ENCODE peak calls at places on chromosomes 4 and X, in six cellular contexts. H is hepatocyte, X is neural progenitor cell, S is left ventricle myocardium inferior, V is natural killer cell, K is lung. E is an unnamed sample.

GRCh38 chrX:125152011-125152410 is 167.7 kb upstream of the TEX13C start:
- DNase-seq in V (no peak), S (no peak), X (no peak), H (no peak), K (no peak), E (no peak)

GRCh38 chr4:14167876-14168510 is 540.5 kb upstream of the BOD1L1 start:
- DNase-seq in V (no peak), X (no peak), K (no peak), H (no peak), S (no peak), E (no peak)

GRCh38 chr4:15043922-15044321 is 41.6 kb downstream of the CPEB2 start:
- DNase-seq in K (no peak), H (no peak), V (no peak), S (no peak), X (no peak), E (no peak)

GRCh38 chr4:106502106-106502699 is 133.6 kb upstream of the GIMD1 start:
- DNase-seq in S (peak; percentile 29), H (peak; percentile 79), V (no peak), X (peak; percentile 84), K (peak; percentile 52), E (no peak)

GRCh38 chrX:149272690-149273463 is 232.2 kb downstream of the IDS start:
- DNase-seq in H (no peak), X (no peak), K (no peak), V (no peak), S (no peak), E (no peak)

GRCh38 chr4:99117876-99118693 is 26.0 kb downstream of the ADH4 start:
- DNase-seq in V (no peak), H (peak; percentile 22), X (no peak), S (no peak), K (no peak), E (no peak)

GRCh38 chrX:19807414-19807813 is 80.0 kb downstream of the SH3KBP1 start:
- DNase-seq in X (no peak), K (no peak), H (no peak), V (no peak), S (no peak), E (no peak)

GRCh38 chrX:120653000-120653399 is 23.1 kb upstream of the C1GALT1C1 start:
- DNase-seq in K (no peak), V (no peak), X (no peak), S (no peak), H (no peak), E (no peak)

GRCh38 chr4:169079942-169080827 is 70.1 kb upstream of the CBR4 start:
- DNase-seq in V (peak; percentile 22), S (peak; percentile 57), H (peak; percentile 86), X (no peak), K (no peak), E (peak; percentile 18)

GRCh38 chr4:2259541-2260267 is 2.2 kb downstream of the MXD4 start:
- DNase-seq in V (peak; percentile 15), H (no peak), S (peak; percentile 14), X (no peak), K (no peak), E (peak; percentile 13)

GRCh38 chr4:3073158-3074077 is 920 bp downstream of the HTT-AS start:
- DNase-seq in K (peak; percentile 31), X (peak; percentile 59), V (no peak), H (no peak), S (peak; percentile 23), E (no peak)

GRCh38 chr4:174262624-174263444 is 20.6 kb downstream of the FBXO8 start:
- DNase-seq in K (no peak), S (no peak), V (no peak), X (no peak), H (peak; percentile 8), E (no peak)

GRCh38 chr4:140697709-140698560 is 58.2 kb downstream of the TBC1D9 start:
- DNase-seq in V (no peak), K (no peak), H (no peak), X (no peak), S (no peak), E (no peak)

GRCh38 chrX:18252644-18253359 is 32.1 kb upstream of the BEND2 start:
- DNase-seq in S (no peak), V (no peak), X (peak; percentile 19), H (no peak), K (no peak), E (no peak)

GRCh38 chr4:40731792-40732245 is 17.9 kb upstream of the NSUN7 start:
- DNase-seq in H (peak; percentile 61), V (no peak), S (peak; percentile 24), X (no peak), K (peak; percentile 80), E (no peak)

GRCh38 chr4:149754526-149754925 is 61.1 kb downstream of the IQCM start:
- DNase-seq in K (no peak), H (no peak), X (no peak), V (no peak), S (no peak), E (no peak)

GRCh38 chr4:132218406-132218805 is 930.7 kb upstream of the PCDH10 start:
- DNase-seq in V (no peak), S (no peak), H (no peak), X (no peak), K (no peak), E (no peak)

GRCh38 chrX:39582091-39582490 is 515.7 kb downstream of the BCOR start:
- DNase-seq in V (no peak), H (peak; percentile 50), K (no peak), S (no peak), X (no peak), E (no peak)

GRCh38 chr4:4861592-4862551 is 2.4 kb downstream of the MSX1 start:
- DNase-seq in S (no peak), H (no peak), K (no peak), X (peak; percentile 47), V (no peak), E (no peak)

GRCh38 chr4:15020502-15021286 is 18.4 kb downstream of the CPEB2 start:
- DNase-seq in V (no peak), K (no peak), X (no peak), S (no peak), H (no peak), E (no peak)

GRCh38 chr4:24583451-24584174 is 741 bp downstream of the DHX15 start:
- DNase-seq in V (peak; percentile 19), S (peak; percentile 69), H (peak; percentile 78), X (peak; percentile 63), K (peak; percentile 51), E (peak; percentile 31)

GRCh38 chrX:155070663-155070974 is 317 bp downstream of the CMC4 start:
- DNase-seq in S (no peak), X (no peak), K (no peak), V (no peak), H (no peak), E (no peak)

GRCh38 chr4:78650106-78651021 is 98.8 kb downstream of the ANXA3 start:
- DNase-seq in K (no peak), S (no peak), X (no peak), H (peak; percentile 52), V (no peak), E (no peak)

GRCh38 chrX:135931644-135932487 is 38.4 kb downstream of the SAGE1 start:
- DNase-seq in H (peak; percentile 57), V (no peak), X (peak; percentile 64), S (peak; percentile 12), K (peak; percentile 55), E (peak; percentile 15)

GRCh38 chrX:68748030-68748429 is 80.8 kb upstream of the EFNB1 start:
- DNase-seq in V (no peak), S (no peak), K (no peak), H (no peak), X (no peak), E (no peak)

GRCh38 chr4:35800669-35801068 is 443.6 kb downstream of the ARAP2 start:
- DNase-seq in S (no peak), X (no peak), K (no peak), V (no peak), H (no peak), E (no peak)

GRCh38 chrX:74421181-74422028 is at the start of gene SLC16A2:
- DNase-seq in X (peak; percentile 83), V (peak; percentile 14), H (peak; percentile 81), S (peak; percentile 70), K (peak; percentile 57), E (peak; percentile 22)

GRCh38 chr4:3780347-3781171 is 14.4 kb downstream of the ADRA2C start:
- DNase-seq in K (no peak), H (peak; percentile 90), X (no peak), S (no peak), V (no peak), E (no peak)

GRCh38 chrX:6299724-6300123 is 71.1 kb upstream of the NLGN4X start:
- DNase-seq in X (no peak), V (no peak), S (no peak), K (no peak), H (no peak), E (no peak)

GRCh38 chr4:150178161-150178560 is 99.9 kb downstream of the DCLK2 start:
- DNase-seq in X (no peak), H (no peak), K (no peak), S (no peak), V (no peak), E (no peak)

GRCh38 chrX:115946059-115946458 is 224.5 kb upstream of the AGTR2 start:
- DNase-seq in X (no peak), H (no peak), S (no peak), K (no peak), V (no peak), E (no peak)

GRCh38 chr4:101348367-101348827 is 1.1 kb upstream of the PPP3CA start:
- DNase-seq in V (no peak), S (peak; percentile 23), K (no peak), X (no peak), H (no peak), E (no peak)
- TF ChIP-seq CTCF in V (no peak), S (no peak), K (no peak), X (no peak), H (no peak), E (no peak)

GRCh38 chr4:95093460-95093859 is 335.7 kb downstream of the BMPR1B start:
- DNase-seq in V (no peak), K (no peak), X (no peak), S (no peak), H (no peak), E (no peak)

GRCh38 chr4:95091272-95091671 is 333.5 kb downstream of the BMPR1B start:
- DNase-seq in H (no peak), V (no peak), S (no peak), X (peak; percentile 13), K (no peak), E (no peak)

GRCh38 chr4:95093936-95094929 is 336.5 kb downstream of the BMPR1B start:
- DNase-seq in S (no peak), H (no peak), X (no peak), V (no peak), K (no peak), E (no peak)

GRCh38 chr4:95092762-95093161 is 335.0 kb downstream of the BMPR1B start:
- DNase-seq in K (no peak), X (no peak), H (peak; percentile 45), S (no peak), V (no peak), E (no peak)

GRCh38 chr4:95095352-95095974 is 337.7 kb downstream of the BMPR1B start:
- DNase-seq in S (no peak), V (no peak), K (no peak), X (peak; percentile 44), H (peak; percentile 58), E (no peak)
- TF ChIP-seq CTCF in S (peak; percentile 63), V (peak; percentile 42), K (no peak), X (peak; percentile 74), H (peak; percentile 78), E (no peak)

GRCh38 chrX:38474543-38474942 is 86.8 kb upstream of the TSPAN7 start:
- DNase-seq in V (no peak), S (no peak), X (no peak), K (no peak), H (no peak), E (no peak)
- TF ChIP-seq CTCF in V (no peak), S (no peak), X (peak; percentile 20), K (no peak), H (no peak), E (no peak)

GRCh38 chrX:150773117-150773516 is 79.9 kb downstream of the MTMR1 start:
- DNase-seq in K (no peak), V (no peak), H (no peak), S (no peak), X (no peak), E (no peak)
- TF ChIP-seq CTCF in K (no peak), V (no peak), H (no peak), S (no peak), X (no peak), E (no peak)

E was measured in activated B cell treated with CpG ODN at 0.5 μM for 24 hours.